ENCODE peak calls at places on chromosomes 4 and X, in four cellular contexts. One of them, this sample, is unnamed.

GRCh38 chrX:69361286-69361926 is 142.7 kb upstream of the NALF2 start:
- DNase-seq in tibial artery: no peak
- DNase-seq in fibroblast of lung: peak
- DNase-seq in cardiac muscle cell: peak
- DNase-seq in this sample: no peak

GRCh38 chrX:72572248-72573157 is at the start of gene HDAC8:
- DNase-seq in tibial artery: peak
- DNase-seq in cardiac muscle cell: peak
- DNase-seq in fibroblast of lung: peak
- DNase-seq in this sample: peak

GRCh38 chrX:101986571-101986970 is 54.7 kb upstream of the ZMAT1 start:
- DNase-seq in tibial artery: no peak
- DNase-seq in cardiac muscle cell: no peak
- DNase-seq in fibroblast of lung: no peak
- DNase-seq in this sample: no peak

GRCh38 chr4:118113220-118113619 is 78.9 kb downstream of the NDST3 start:
- DNase-seq in cardiac muscle cell: peak
- DNase-seq in tibial artery: no peak
- DNase-seq in fibroblast of lung: peak
- DNase-seq in this sample: no peak

GRCh38 chr4:76373919-76374552 is 46.9 kb downstream of the CCDC158 start:
- DNase-seq in tibial artery: peak
- DNase-seq in cardiac muscle cell: peak
- DNase-seq in fibroblast of lung: peak
- DNase-seq in this sample: peak

GRCh38 chr4:10587296-10587695 is 97.3 kb downstream of the CLNK start:
- DNase-seq in cardiac muscle cell: no peak
- DNase-seq in tibial artery: no peak
- DNase-seq in fibroblast of lung: no peak
- DNase-seq in this sample: no peak

GRCh38 chrX:143621276-143621675 is 14.6 kb downstream of the SLITRK4 start:
- DNase-seq in cardiac muscle cell: peak
- DNase-seq in fibroblast of lung: no peak
- DNase-seq in tibial artery: no peak
- DNase-seq in this sample: no peak

GRCh38 chrX:48086119-48086518 is 14.7 kb upstream of the ZNF630 start:
- DNase-seq in cardiac muscle cell: peak
- DNase-seq in fibroblast of lung: no peak
- DNase-seq in tibial artery: no peak
- DNase-seq in this sample: no peak

GRCh38 chr4:70603856-70604255 is 11.8 kb downstream of the AMBN start:
- DNase-seq in cardiac muscle cell: peak
- DNase-seq in fibroblast of lung: peak
- DNase-seq in tibial artery: no peak
- DNase-seq in this sample: no peak

GRCh38 chr4:128871948-128872347 is 62.4 kb downstream of the JADE1 start:
- DNase-seq in cardiac muscle cell: peak
- DNase-seq in tibial artery: no peak
- DNase-seq in fibroblast of lung: peak
- DNase-seq in this sample: no peak

GRCh38 chr4:164706675-164707074 is 47.3 kb upstream of the SMIM31 start:
- DNase-seq in cardiac muscle cell: no peak
- DNase-seq in tibial artery: no peak
- DNase-seq in fibroblast of lung: no peak
- DNase-seq in this sample: no peak

GRCh38 chr4:8238515-8239053 is 31.0 kb upstream of the HTRA3 start:
- DNase-seq in fibroblast of lung: no peak
- DNase-seq in cardiac muscle cell: no peak
- DNase-seq in tibial artery: no peak
- DNase-seq in this sample: no peak

GRCh38 chr4:3291411-3291968 is 1.3 kb upstream of the RGS12 start:
- DNase-seq in fibroblast of lung: no peak
- DNase-seq in cardiac muscle cell: no peak
- DNase-seq in tibial artery: peak
- DNase-seq in this sample: peak

GRCh38 chrX:40423299-40423698 is 157.5 kb upstream of the ATP6AP2 start:
- DNase-seq in cardiac muscle cell: peak
- DNase-seq in fibroblast of lung: no peak
- DNase-seq in tibial artery: no peak
- DNase-seq in this sample: peak

GRCh38 chrX:47584714-47585113 is 2.5 kb downstream of the TIMP1 start:
- DNase-seq in cardiac muscle cell: no peak
- DNase-seq in fibroblast of lung: no peak
- DNase-seq in tibial artery: no peak
- DNase-seq in this sample: no peak

GRCh38 chrX:31608651-31609050 is 536.8 kb upstream of the FTHL17 start:
- DNase-seq in cardiac muscle cell: no peak
- DNase-seq in tibial artery: no peak
- DNase-seq in fibroblast of lung: no peak
- DNase-seq in this sample: no peak

GRCh38 chrX:65679071-65679540 is 11.7 kb downstream of the MSN start:
- DNase-seq in fibroblast of lung: no peak
- DNase-seq in tibial artery: no peak
- DNase-seq in cardiac muscle cell: no peak
- DNase-seq in this sample: no peak

GRCh38 chrX:9566150-9566621 is 101.3 kb downstream of the TBL1X start:
- DNase-seq in fibroblast of lung: peak
- DNase-seq in tibial artery: peak
- DNase-seq in cardiac muscle cell: peak
- DNase-seq in this sample: peak

DNA sequence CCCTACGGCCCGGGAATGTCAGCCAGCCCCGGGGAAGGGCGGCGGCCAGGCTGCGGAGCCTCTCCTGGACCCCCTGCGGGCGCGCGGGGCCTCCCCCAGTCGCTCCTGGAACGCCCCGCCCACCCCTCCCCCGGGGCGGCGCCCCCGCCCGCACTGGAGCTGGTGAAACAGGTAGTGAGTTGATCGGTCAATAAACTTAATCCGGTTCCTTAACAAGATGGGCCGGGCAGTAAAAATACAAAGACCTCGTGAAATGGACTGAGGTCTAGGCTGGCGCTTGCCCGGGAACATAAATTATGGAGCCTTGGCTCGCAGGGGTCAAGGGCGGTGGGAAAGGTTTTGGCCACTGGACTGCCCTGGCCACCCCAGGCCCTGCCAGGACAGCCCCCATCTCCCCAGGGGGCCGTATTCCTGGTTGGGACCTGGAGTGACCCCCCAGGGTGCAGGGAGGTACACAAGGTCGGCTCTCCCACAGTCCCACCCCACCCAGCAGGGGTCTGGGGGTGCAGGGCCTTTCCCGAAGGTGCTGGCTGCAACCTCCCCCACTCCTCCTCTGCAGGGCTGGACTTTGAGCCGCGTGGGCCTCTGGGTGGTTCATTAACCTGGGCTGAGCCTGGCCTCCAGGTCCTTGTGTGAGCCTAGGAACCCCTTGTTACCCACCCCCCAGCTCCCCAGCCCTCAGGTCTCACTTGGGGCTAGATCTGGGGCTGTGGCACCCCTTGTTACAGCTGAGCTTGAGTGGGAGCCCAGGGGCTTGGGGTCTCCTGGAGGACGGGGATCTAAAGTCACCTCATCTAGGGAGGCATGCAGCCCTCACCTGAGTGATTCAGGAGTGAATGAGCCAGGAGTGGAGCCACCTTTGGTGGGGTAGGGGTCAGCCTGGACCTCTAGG is 2.5 kb downstream of the FGFR3 start:
- DNase-seq in fibroblast of lung: no peak
- DNase-seq in cardiac muscle cell: no peak
- DNase-seq in tibial artery: no peak
- DNase-seq in this sample: peak
- H3K4me3 ChIP-seq in fibroblast of lung: no peak
- H3K4me3 ChIP-seq in cardiac muscle cell: peak
- H3K4me3 ChIP-seq in tibial artery: peak
- H3K4me3 ChIP-seq in this sample: peak

GRCh38 chrX:37796302-37796701 is 16.4 kb downstream of the CYBB start:
- DNase-seq in fibroblast of lung: no peak
- DNase-seq in tibial artery: no peak
- DNase-seq in cardiac muscle cell: no peak
- DNase-seq in this sample: no peak
- TF ChIP-seq CTCF in fibroblast of lung: no peak
- TF ChIP-seq CTCF in tibial artery: no peak
- TF ChIP-seq CTCF in cardiac muscle cell: no peak
- TF ChIP-seq CTCF in this sample: no peak

DNA sequence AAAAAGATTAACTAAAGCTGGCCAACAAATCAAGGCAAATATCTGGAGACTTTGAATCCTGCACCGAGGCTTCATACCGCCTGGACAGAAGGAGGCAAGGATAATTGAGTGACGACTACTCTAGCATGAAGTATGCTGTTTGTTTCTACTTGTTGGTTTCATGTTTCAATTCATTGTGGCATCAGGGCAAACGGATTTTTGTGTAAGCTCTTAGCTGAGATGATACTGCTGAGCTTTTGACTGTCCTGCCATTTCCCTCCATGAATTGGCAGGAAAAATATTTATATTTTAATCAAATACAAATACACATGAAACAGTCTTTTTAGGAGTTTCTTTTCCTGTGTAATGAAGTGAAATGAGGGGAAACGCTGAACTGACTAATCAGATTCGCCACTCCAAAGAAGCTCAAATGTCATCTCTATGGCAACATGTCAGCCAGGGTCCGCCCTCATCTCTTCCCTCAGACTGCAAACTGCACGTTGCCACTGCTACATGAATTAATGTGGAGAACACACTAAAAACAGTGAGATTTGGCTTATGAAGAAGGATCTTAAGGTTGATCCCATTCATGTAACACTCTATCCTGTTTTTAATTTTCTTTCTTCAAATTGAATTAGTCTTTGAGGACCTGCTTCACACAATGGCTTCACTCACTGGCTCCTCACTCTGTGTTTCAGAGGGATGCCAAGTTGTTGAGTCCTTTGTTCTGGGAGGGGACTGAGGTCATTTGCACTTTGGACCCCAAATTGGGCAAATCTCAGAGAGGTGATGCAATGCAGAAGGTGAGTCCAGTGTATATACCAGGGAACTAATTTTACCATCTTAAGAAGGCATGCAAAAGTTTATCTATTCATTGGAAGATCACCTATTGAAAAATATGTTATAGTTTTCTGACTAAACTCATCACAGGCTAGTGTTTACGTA is 149.6 kb upstream of the MID1 start:
- DNase-seq in cardiac muscle cell: peak
- DNase-seq in fibroblast of lung: peak
- DNase-seq in tibial artery: no peak
- DNase-seq in this sample: no peak
- H3K4me3 ChIP-seq in cardiac muscle cell: no peak
- H3K4me3 ChIP-seq in fibroblast of lung: peak
- H3K4me3 ChIP-seq in tibial artery: no peak
- H3K4me3 ChIP-seq in this sample: no peak

DNA sequence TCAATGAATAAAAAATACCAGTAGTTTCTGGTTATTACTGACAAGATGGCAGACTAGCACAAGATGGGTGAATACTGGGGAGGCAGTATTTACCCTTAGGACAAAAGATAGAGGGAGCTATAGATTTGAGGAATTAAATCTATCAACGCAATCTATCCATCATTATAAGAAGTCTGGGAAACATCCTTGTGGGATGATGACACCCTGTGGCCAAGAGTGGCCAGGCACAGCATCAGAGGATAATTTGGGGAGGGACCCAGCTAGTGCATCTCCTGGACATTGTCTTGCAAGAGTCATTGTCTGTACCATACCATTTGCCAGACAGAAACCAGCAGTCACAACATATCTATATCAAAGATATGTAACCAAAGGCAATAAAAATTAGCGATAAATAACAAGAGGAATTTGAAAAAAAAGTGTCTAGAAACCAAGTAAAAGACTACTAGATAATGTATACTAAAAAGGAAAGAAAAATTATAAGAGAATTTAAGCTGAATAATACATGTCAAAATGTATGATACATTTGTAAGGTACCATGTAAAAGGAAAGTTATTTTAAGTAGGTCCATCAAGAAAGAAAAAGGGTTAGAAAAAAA is 22.9 kb downstream of the KCTD8 start:
- DNase-seq in fibroblast of lung: peak
- DNase-seq in cardiac muscle cell: peak
- DNase-seq in tibial artery: no peak
- DNase-seq in this sample: no peak
- TF ChIP-seq CTCF in fibroblast of lung: peak
- TF ChIP-seq CTCF in cardiac muscle cell: peak
- TF ChIP-seq CTCF in tibial artery: no peak
- TF ChIP-seq CTCF in this sample: no peak

GRCh38 chr4:26819026-26819425 is 41.6 kb upstream of the STIM2 start:
- DNase-seq in fibroblast of lung: no peak
- DNase-seq in cardiac muscle cell: no peak
- DNase-seq in tibial artery: no peak
- DNase-seq in this sample: no peak
- H3K4me3 ChIP-seq in fibroblast of lung: no peak
- H3K4me3 ChIP-seq in cardiac muscle cell: no peak
- H3K4me3 ChIP-seq in tibial artery: no peak
- H3K4me3 ChIP-seq in this sample: no peak

GRCh38 chr4:1167244-1167949 is 5.0 kb downstream of the SPON2 start:
- DNase-seq in tibial artery: peak
- DNase-seq in cardiac muscle cell: peak
- DNase-seq in fibroblast of lung: peak
- DNase-seq in this sample: peak
- TF ChIP-seq CTCF in tibial artery: peak
- TF ChIP-seq CTCF in cardiac muscle cell: peak
- TF ChIP-seq CTCF in fibroblast of lung: peak
- TF ChIP-seq CTCF in this sample: peak

GRCh38 chr4:147735413-147736301 is 3.8 kb downstream of the ARHGAP10 start:
- DNase-seq in tibial artery: no peak
- DNase-seq in fibroblast of lung: no peak
- DNase-seq in cardiac muscle cell: peak
- DNase-seq in this sample: no peak

GRCh38 chr4:147736458-147736857 is 4.6 kb downstream of the ARHGAP10 start:
- DNase-seq in fibroblast of lung: peak
- DNase-seq in tibial artery: no peak
- DNase-seq in cardiac muscle cell: peak
- DNase-seq in this sample: no peak

GRCh38 chr4:147733614-147734344 is 1.9 kb downstream of the ARHGAP10 start:
- DNase-seq in fibroblast of lung: peak
- DNase-seq in tibial artery: peak
- DNase-seq in cardiac muscle cell: peak
- DNase-seq in this sample: no peak

GRCh38 chr4:147732516-147733193 is 767 bp downstream of the ARHGAP10 start:
- DNase-seq in fibroblast of lung: peak
- DNase-seq in cardiac muscle cell: peak
- DNase-seq in tibial artery: peak
- DNase-seq in this sample: no peak

DNA sequence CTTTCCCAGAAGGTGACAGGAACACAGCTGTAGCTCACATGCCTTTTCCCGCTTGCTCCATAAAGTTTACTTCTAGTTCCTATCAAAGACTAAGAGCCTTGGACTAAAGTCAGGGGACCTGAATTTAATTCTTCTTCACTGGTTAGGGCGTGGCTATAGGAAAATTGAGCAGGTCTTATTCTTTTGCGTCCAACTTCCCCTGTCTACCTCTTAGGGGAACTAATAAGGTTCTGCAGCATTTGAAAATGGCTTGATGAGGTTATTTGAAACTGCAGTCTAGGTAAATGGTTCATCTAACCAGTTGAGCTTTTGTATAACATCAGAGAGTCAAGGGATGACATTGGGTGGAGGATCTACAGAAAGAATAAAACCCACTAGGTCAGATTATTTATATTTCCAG is 2.6 kb downstream of the ARHGAP10 start:
- DNase-seq in cardiac muscle cell: no peak
- DNase-seq in tibial artery: no peak
- DNase-seq in fibroblast of lung: no peak
- DNase-seq in this sample: no peak
- H3K4me3 ChIP-seq in cardiac muscle cell: no peak
- H3K4me3 ChIP-seq in tibial artery: peak
- H3K4me3 ChIP-seq in fibroblast of lung: peak
- H3K4me3 ChIP-seq in this sample: peak

This sample was measured in prostate gland.